ENCODE peak calls at places on chromosome 2, in four cellular contexts. One of them, this sample, is unnamed. For H3K36me3, the result is how much of the 10 kb centered on the place peaks cover.

GRCh38 chr2:156703628-156704027 is 267.4 kb downstream of the GPD2 start:
- DNase-seq in HCT116: no peak
- DNase-seq in endothelial cell of umbilical vein: no peak
- DNase-seq in fibroblast of lung: no peak
- DNase-seq in this sample: no peak

GRCh38 chr2:18301421-18302139 is 258.9 kb downstream of the RDH14 start:
- DNase-seq in HCT116: no peak
- DNase-seq in endothelial cell of umbilical vein: no peak
- DNase-seq in fibroblast of lung: no peak
- DNase-seq in this sample: no peak

GRCh38 chr2:172179045-172179742 is 76.5 kb upstream of the DLX2 start:
- DNase-seq in HCT116: no peak
- DNase-seq in endothelial cell of umbilical vein: no peak
- DNase-seq in fibroblast of lung: no peak
- DNase-seq in this sample: no peak

GRCh38 chr2:201860541-201861154 is 54.3 kb downstream of the CDK15 start:
- DNase-seq in HCT116: peak
- DNase-seq in endothelial cell of umbilical vein: peak
- DNase-seq in fibroblast of lung: peak
- DNase-seq in this sample: peak

GRCh38 chr2:203909192-203909945 is 27.2 kb upstream of the ICOS start:
- DNase-seq in HCT116: peak
- DNase-seq in endothelial cell of umbilical vein: peak
- DNase-seq in fibroblast of lung: peak
- DNase-seq in this sample: no peak

GRCh38 chr2:43136011-43136799 is 90.2 kb downstream of the ZFP36L2 start:
- DNase-seq in HCT116: no peak
- DNase-seq in endothelial cell of umbilical vein: no peak
- DNase-seq in fibroblast of lung: no peak
- DNase-seq in this sample: no peak

GRCh38 chr2:190856985-190857384 is 23.6 kb upstream of the GLS start:
- DNase-seq in HCT116: no peak
- DNase-seq in endothelial cell of umbilical vein: no peak
- DNase-seq in fibroblast of lung: no peak
- DNase-seq in this sample: no peak

GRCh38 chr2:67455219-67456142 is 58.3 kb downstream of the ETAA1 start:
- DNase-seq in HCT116: no peak
- DNase-seq in endothelial cell of umbilical vein: no peak
- DNase-seq in fibroblast of lung: no peak
- DNase-seq in this sample: no peak

GRCh38 chr2:169105433-169105832 is 36.1 kb downstream of the DHRS9 start:
- DNase-seq in HCT116: no peak
- DNase-seq in endothelial cell of umbilical vein: no peak
- DNase-seq in fibroblast of lung: no peak
- DNase-seq in this sample: no peak

GRCh38 chr2:64670047-64670446 is 16.3 kb upstream of the SERTAD2 start:
- DNase-seq in HCT116: no peak
- DNase-seq in endothelial cell of umbilical vein: no peak
- DNase-seq in fibroblast of lung: no peak
- DNase-seq in this sample: no peak

GRCh38 chr2:77831471-77831870 is 309.3 kb upstream of the LRRTM4 start:
- DNase-seq in HCT116: no peak
- DNase-seq in endothelial cell of umbilical vein: no peak
- DNase-seq in fibroblast of lung: no peak
- DNase-seq in this sample: no peak

GRCh38 chr2:289362-290089 is 1.6 kb upstream of the ALKAL2 start:
- DNase-seq in HCT116: no peak
- DNase-seq in endothelial cell of umbilical vein: peak
- DNase-seq in fibroblast of lung: peak
- DNase-seq in this sample: no peak

GRCh38 chr2:3849213-3849612 is 145.8 kb downstream of the DCDC2C start:
- DNase-seq in HCT116: no peak
- DNase-seq in endothelial cell of umbilical vein: no peak
- DNase-seq in fibroblast of lung: no peak
- DNase-seq in this sample: no peak

GRCh38 chr2:120350125-120350524 is 4.2 kb downstream of the INHBB start:
- DNase-seq in HCT116: no peak
- DNase-seq in endothelial cell of umbilical vein: no peak
- DNase-seq in fibroblast of lung: no peak
- DNase-seq in this sample: no peak

GRCh38 chr2:230908094-230908594 is 16.9 kb downstream of the GPR55 start:
- DNase-seq in HCT116: no peak
- DNase-seq in endothelial cell of umbilical vein: no peak
- DNase-seq in fibroblast of lung: peak
- DNase-seq in this sample: no peak

GRCh38 chr2:224922142-224922727 is 120.0 kb downstream of the DOCK10 start:
- DNase-seq in HCT116: no peak
- DNase-seq in endothelial cell of umbilical vein: no peak
- DNase-seq in fibroblast of lung: no peak
- DNase-seq in this sample: no peak
- H3K36me3 ChIP-seq in HCT116: under half
- H3K36me3 ChIP-seq in endothelial cell of umbilical vein: under half
- H3K36me3 ChIP-seq in fibroblast of lung: under half
- H3K36me3 ChIP-seq in this sample: under half

GRCh38 chr2:101309211-101309700 is 755 bp upstream of the RNF149 start:
- DNase-seq in HCT116: no peak
- DNase-seq in endothelial cell of umbilical vein: no peak
- DNase-seq in fibroblast of lung: no peak
- DNase-seq in this sample: no peak

GRCh38 chr2:101307503-101307902 is 998 bp downstream of the RNF149 start:
- DNase-seq in HCT116: no peak
- DNase-seq in endothelial cell of umbilical vein: peak
- DNase-seq in fibroblast of lung: no peak
- DNase-seq in this sample: no peak

GRCh38 chr2:101310591-101311389 is 2.3 kb upstream of the RNF149 start:
- DNase-seq in HCT116: no peak
- DNase-seq in endothelial cell of umbilical vein: no peak
- DNase-seq in fibroblast of lung: no peak
- DNase-seq in this sample: no peak

GRCh38 chr2:101307950-101308431 is 510 bp downstream of the RNF149 start:
- DNase-seq in HCT116: no peak
- DNase-seq in endothelial cell of umbilical vein: no peak
- DNase-seq in fibroblast of lung: peak
- DNase-seq in this sample: no peak

DNA sequence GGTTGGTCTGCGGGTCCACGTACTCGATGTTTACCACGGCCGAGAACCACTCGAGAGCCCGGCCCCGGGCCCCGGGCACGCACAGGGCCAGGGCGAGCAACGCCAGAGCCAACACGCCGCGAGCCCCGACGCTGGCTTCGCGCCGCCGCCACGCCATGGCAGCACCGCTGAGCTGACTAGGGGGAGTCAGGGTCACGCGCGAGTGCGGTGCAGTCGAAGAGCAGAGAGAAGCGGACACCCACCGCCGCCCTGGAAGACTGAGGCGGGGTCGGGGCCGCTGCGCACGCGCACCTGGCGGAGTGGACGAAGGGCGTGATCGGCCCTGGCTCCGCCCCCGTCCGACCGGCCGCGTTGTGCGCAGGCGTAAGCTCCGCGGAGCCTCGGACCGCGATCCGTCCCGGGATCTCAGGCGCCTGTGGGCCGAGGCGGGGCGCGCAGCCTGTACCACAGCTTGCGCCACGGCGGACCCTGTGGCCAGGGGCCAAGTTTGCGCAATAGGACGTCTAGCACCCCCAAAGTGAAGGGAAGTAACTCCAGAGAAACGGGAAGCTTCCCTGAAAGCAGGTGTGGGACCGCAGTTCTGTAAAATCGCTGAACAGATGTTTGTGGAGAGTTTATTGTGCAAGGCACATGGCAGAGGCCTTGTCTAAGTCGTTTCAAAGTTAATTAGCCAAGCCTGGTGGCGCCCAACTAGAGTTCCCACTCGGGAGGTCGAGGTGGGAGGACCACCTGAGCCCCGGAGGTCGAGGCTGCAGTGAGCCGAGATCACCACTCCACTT is at the start of gene RNF149:
- DNase-seq in HCT116: peak
- DNase-seq in endothelial cell of umbilical vein: peak
- DNase-seq in fibroblast of lung: peak
- DNase-seq in this sample: peak
- TF ChIP-seq EZH2 in HCT116: no peak
- TF ChIP-seq EZH2 in endothelial cell of umbilical vein: no peak
- TF ChIP-seq EZH2 in fibroblast of lung: no peak
- TF ChIP-seq EZH2 in this sample: no peak

GRCh38 chr2:171169333-171169732 is 8.6 kb upstream of the TLK1 start:
- DNase-seq in HCT116: no peak
- DNase-seq in endothelial cell of umbilical vein: no peak
- DNase-seq in fibroblast of lung: no peak
- DNase-seq in this sample: no peak

GRCh38 chr2:171165967-171166327 is 5.3 kb upstream of the TLK1 start:
- DNase-seq in HCT116: no peak
- DNase-seq in endothelial cell of umbilical vein: no peak
- DNase-seq in fibroblast of lung: no peak
- DNase-seq in this sample: no peak

GRCh38 chr2:171166328-171166983 is 5.8 kb upstream of the TLK1 start:
- DNase-seq in HCT116: no peak
- DNase-seq in endothelial cell of umbilical vein: no peak
- DNase-seq in fibroblast of lung: no peak
- DNase-seq in this sample: no peak

GRCh38 chr2:171169839-171170238 is 9.1 kb upstream of the TLK1 start:
- DNase-seq in HCT116: no peak
- DNase-seq in endothelial cell of umbilical vein: no peak
- DNase-seq in fibroblast of lung: no peak
- DNase-seq in this sample: no peak

DNA sequence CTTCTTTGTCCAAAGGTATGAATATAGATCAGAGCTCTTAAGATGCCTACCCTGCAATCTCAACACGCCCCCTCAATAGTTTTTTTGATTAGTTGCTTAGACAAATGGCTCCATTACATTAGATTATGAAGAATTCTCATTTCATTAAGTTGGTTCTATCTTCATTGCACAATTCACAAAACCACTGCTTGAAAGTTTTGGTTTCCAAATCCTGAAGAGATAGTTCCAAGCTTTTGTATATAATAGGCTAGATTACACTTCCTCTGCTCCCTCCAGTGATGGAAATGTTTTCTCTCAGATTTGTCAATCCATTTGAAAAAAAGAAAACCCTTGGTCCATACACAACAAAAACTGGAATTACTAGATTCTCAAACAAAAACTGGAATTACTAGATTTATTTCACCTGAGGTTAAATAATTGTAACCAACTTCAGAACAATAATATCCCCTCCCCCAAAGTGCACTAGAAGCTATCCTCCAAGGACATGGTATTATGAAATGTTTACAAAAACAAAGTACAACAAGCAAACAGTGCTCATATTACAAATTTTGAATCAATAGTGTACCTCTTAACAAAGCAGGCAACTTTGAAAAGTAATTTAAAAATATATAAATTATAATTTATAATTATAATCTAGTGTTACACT is 6.8 kb upstream of the TLK1 start:
- DNase-seq in HCT116: no peak
- DNase-seq in endothelial cell of umbilical vein: no peak
- DNase-seq in fibroblast of lung: peak
- DNase-seq in this sample: no peak
- H3K36me3 ChIP-seq in HCT116: under half
- H3K36me3 ChIP-seq in endothelial cell of umbilical vein: under half
- H3K36me3 ChIP-seq in fibroblast of lung: under half
- H3K36me3 ChIP-seq in this sample: under half

DNA sequence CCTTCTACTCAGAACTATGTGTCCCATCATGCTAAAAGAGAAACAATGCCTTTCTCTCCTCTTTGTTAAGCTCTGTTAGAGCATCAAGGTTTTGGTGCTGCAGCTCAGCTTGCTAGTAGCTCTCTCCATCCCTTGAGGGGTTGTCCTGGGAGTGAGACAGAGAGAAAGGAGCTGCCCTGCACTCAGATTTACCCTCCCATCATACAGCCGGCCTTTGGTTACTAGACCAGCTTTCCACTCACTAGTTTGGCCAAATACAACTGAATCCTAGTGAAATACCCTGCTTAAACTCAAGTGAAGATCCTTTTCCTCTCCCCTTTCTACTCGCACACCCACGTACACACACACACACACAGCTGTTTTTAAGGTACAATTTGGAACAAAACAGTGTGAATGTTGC is 2.3 kb upstream of the CHN1 start:
- DNase-seq in HCT116: no peak
- DNase-seq in endothelial cell of umbilical vein: no peak
- DNase-seq in fibroblast of lung: no peak
- DNase-seq in this sample: no peak
- TF ChIP-seq EZH2 in HCT116: no peak
- TF ChIP-seq EZH2 in endothelial cell of umbilical vein: no peak
- TF ChIP-seq EZH2 in fibroblast of lung: no peak
- TF ChIP-seq EZH2 in this sample: no peak

GRCh38 chr2:136715146-136715545 is 50.2 kb upstream of the THSD7B start:
- DNase-seq in HCT116: no peak
- DNase-seq in endothelial cell of umbilical vein: no peak
- DNase-seq in fibroblast of lung: no peak
- DNase-seq in this sample: no peak
- H3K36me3 ChIP-seq in HCT116: under half
- H3K36me3 ChIP-seq in endothelial cell of umbilical vein: under half
- H3K36me3 ChIP-seq in fibroblast of lung: under half
- H3K36me3 ChIP-seq in this sample: under half

DNA sequence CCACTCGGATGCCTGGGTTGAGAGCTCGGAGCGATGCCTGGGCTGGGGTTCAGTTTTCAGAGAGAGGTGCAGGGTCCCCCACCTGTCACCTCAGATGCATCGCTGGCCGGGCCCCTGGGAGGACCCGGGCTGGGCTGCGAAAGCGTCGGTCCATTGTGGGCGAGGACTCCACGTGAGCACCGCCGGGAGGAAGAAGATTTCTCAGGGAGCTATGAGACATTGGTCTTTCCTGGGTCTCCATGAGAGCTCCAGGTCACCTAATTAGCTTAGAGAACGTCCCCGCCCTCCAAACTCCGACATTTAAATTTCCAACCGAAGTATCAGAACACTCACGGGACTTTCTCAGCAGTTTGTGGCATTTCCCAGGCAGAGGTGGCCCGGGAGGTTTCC is 2.2 kb downstream of the FBLN7 start:
- DNase-seq in HCT116: no peak
- DNase-seq in endothelial cell of umbilical vein: no peak
- DNase-seq in fibroblast of lung: no peak
- DNase-seq in this sample: no peak
- TF ChIP-seq EZH2 in HCT116: no peak
- TF ChIP-seq EZH2 in endothelial cell of umbilical vein: no peak
- TF ChIP-seq EZH2 in fibroblast of lung: no peak
- TF ChIP-seq EZH2 in this sample: no peak